ENCODE peak calls at places on chromosomes 2 and 18, in six cellular contexts. Q is T-cell; M is activated CD8-positive, alpha-beta T cell treated with anti-CD3 and anti-CD28 coated beads for 36 hours; K is neural crest cell; G is nephron progenitor cell; U is Ammon's horn. S is an unnamed sample.

GRCh38 chr2:8307779-8308178 is 374.1 kb upstream of the ID2 start:
- DNase-seq in Q (no peak), M (no peak), K (no peak), G (no peak), U (no peak), S (no peak)

GRCh38 chr18:58135170-58135569 is 91.1 kb downstream of the NEDD4L start:
- DNase-seq in Q (no peak), M (peak), K (no peak), G (no peak), U (no peak), S (no peak)

GRCh38 chr2:2721296-2721835 is 390.3 kb upstream of the MYT1L start:
- DNase-seq in Q (no peak), M (no peak), K (no peak), G (no peak), U (no peak), S (no peak)

GRCh38 chr2:104856086-104856972 is 2.4 kb downstream of the POU3F3 start:
- DNase-seq in Q (peak), M (no peak), K (no peak), G (no peak), U (no peak), S (peak)

GRCh38 chr2:26917135-26917836 is 53.2 kb upstream of the MAPRE3 start:
- DNase-seq in Q (no peak), M (no peak), K (no peak), G (no peak), U (no peak), S (no peak)

GRCh38 chr2:217652761-217653160 is 350.0 kb downstream of the TNS1 start:
- DNase-seq in Q (no peak), M (no peak), K (no peak), G (no peak), U (no peak), S (no peak)

GRCh38 chr2:220259656-220260055 is 632.2 kb downstream of the SLC4A3 start:
- DNase-seq in Q (no peak), M (no peak), K (no peak), G (no peak), U (no peak), S (peak)

GRCh38 chr2:105455488-105455991 is 56.7 kb upstream of the FHL2 start:
- DNase-seq in Q (no peak), M (no peak), K (no peak), G (no peak), U (no peak), S (no peak)

GRCh38 chr2:16656087-16656486 is 9.5 kb downstream of the CYRIA start:
- DNase-seq in Q (no peak), M (no peak), K (no peak), G (no peak), U (no peak), S (no peak)

GRCh38 chr18:75110846-75111415 is 98.0 kb downstream of the PTGR3 start:
- DNase-seq in Q (no peak), M (no peak), K (no peak), G (no peak), U (no peak), S (no peak)

GRCh38 chr18:65938592-65939372 is 188.0 kb downstream of the CDH7 start:
- DNase-seq in Q (no peak), M (peak), K (peak), G (peak), U (no peak), S (peak)

GRCh38 chr2:197839327-197839726 is 34.9 kb downstream of the PLCL1 start:
- DNase-seq in Q (no peak), M (no peak), K (no peak), G (no peak), U (no peak), S (no peak)

GRCh38 chr2:53315170-53315569 is 452.4 kb upstream of the CHAC2 start:
- DNase-seq in Q (no peak), M (no peak), K (no peak), G (no peak), U (no peak), S (no peak)

GRCh38 chr18:39341106-39341505 is 1775.5 kb upstream of the CELF4 start:
- DNase-seq in Q (no peak), M (no peak), K (no peak), G (no peak), U (no peak), S (no peak)

GRCh38 chr18:31513189-31513907 is 15.4 kb downstream of the DSG2 start:
- DNase-seq in Q (no peak), M (no peak), K (no peak), G (no peak), U (no peak), S (no peak)

GRCh38 chr18:22348521-22349316 is 69.0 kb downstream of the CTAGE1 start:
- DNase-seq in Q (no peak), M (peak), K (no peak), G (peak), U (no peak), S (peak)

S was measured in glutamatergic neuron.